ENCODE peak calls at places on chromosomes 2 and 18, in four cellular contexts. G is neural progenitor cell, J is SK-N-SH, S is GM23248. D is an unnamed sample.

GRCh38 chr2:191878576-191879298 is 31.8 kb upstream of the CAVIN2 start:
- DNase-seq in J (no peak), S (peak; percentile 81), G (no peak), D (no peak)

GRCh38 chr2:102142829-102143449 is 393 bp downstream of the IL1R1 start:
- DNase-seq in J (no peak), G (no peak), S (peak; percentile 70), D (no peak)

GRCh38 chr2:41932241-41933034 is 115.4 kb upstream of the PKDCC start:
- DNase-seq in S (peak; percentile 75), J (peak; percentile 90), G (no peak), D (no peak)

GRCh38 chr2:216023055-216023648 is 9.8 kb upstream of the MREG start:
- DNase-seq in G (peak; percentile 55), S (peak; percentile 68), J (peak; percentile 72), D (peak; percentile 89)

GRCh38 chr2:111118455-111119003 is 2.2 kb upstream of the BCL2L11 start:
- DNase-seq in G (peak; percentile 63), S (no peak), J (no peak), D (peak; percentile 53)

GRCh38 chr2:170514140-170514539 is 201.0 kb upstream of the SP5 start:
- DNase-seq in G (no peak), J (no peak), S (no peak), D (no peak)

GRCh38 chr2:134917958-134918517 is 584 bp upstream of the CCNT2 start:
- DNase-seq in G (no peak), S (peak; percentile 96), J (no peak), D (no peak)

GRCh38 chr2:20447437-20448245 is 767 bp downstream of the RHOB start:
- DNase-seq in G (peak; percentile 67), J (peak; percentile 82), S (peak; percentile 77), D (peak; percentile 53)

GRCh38 chr2:141923657-141924056 is 207.2 kb downstream of the LRP1B start:
- DNase-seq in J (no peak), S (peak; percentile 66), G (no peak), D (no peak)
- TF ChIP-seq EZH2phosphoT487 in J (no peak), S (no peak), G (no peak), D (no peak)

GRCh38 chr18:48127546-48128105 is 197.2 kb upstream of the SMAD2 start:
- DNase-seq in J (no peak), G (no peak), S (no peak), D (no peak)
- TF ChIP-seq EZH2phosphoT487 in J (no peak), G (no peak), S (no peak), D (no peak)

DNA sequence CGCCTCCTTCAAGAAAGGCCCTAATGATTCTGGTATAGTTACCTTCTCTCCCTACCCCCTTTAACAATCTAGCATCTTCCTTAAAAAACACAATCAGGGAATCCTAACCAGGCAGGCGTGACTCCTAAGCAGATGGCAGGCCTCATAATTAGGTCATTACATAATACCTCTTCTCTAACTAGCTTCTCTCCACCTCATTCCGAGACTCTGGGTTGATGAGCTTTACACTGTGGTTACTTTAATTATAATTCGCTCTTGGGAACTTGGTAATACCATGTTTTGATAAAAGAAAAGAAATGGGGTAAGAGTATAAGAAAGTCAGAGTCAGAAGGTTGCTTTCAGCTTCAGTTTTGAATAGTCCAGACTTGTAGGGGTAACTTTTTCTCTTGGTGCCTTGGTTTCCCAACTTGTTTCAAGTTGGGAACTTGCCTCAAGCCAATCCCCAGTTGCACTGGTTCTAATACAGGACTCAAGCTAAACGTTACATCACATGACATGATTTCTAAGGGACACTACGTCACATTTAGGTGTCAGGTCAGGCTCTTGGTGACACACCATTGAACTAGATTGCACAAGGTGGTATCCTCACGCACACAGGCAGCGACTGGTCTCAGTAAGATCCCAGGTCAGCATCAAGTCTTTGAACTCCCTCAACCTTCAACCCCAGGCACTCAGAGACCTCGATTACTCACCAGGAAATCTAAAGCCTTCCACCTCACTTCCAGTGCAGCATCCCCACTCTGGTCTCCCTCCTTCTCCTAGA is 59.2 kb downstream of the AAK1 start:
- DNase-seq in G (no peak), S (no peak), J (no peak), D (no peak)
- TF ChIP-seq EZH2phosphoT487 in G (no peak), S (no peak), J (no peak), D (no peak)

GRCh38 chr18:28689591-28689990 is 512.7 kb upstream of the CDH2 start:
- DNase-seq in S (no peak), G (no peak), J (no peak), D (no peak)

GRCh38 chr18:28690100-28690499 is 513.2 kb upstream of the CDH2 start:
- DNase-seq in G (no peak), S (no peak), J (no peak), D (no peak)

GRCh38 chr18:28682912-28683311 is 506.0 kb upstream of the CDH2 start:
- DNase-seq in G (no peak), S (no peak), J (no peak), D (no peak)

DNA sequence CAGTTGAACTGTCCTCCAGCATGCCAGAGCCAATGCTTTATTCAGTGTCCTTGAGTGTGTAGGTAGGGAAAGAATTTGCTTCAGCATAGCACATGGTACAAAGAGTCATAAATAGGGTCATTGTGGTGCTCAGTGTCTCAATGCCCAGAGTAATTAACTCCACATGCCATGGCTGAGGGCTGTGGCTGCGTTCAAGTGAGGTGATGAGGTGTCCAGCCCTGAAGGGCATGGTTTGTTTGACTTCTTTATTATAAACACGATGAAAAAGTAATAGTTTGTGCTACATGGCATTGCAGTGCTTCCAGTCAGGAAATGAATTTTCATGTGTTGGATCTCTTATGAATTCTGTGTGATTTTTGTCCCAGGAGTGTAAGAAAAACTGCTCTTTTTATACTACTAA is 507.8 kb upstream of the CDH2 start:
- DNase-seq in G (no peak), S (peak; percentile 75), J (no peak), D (no peak)
- TF ChIP-seq EZH2phosphoT487 in G (no peak), S (no peak), J (no peak), D (no peak)

GRCh38 chr2:190277234-190278112 is 42.2 kb downstream of the HIBCH start:
- DNase-seq in G (peak; percentile 61), J (peak; percentile 6), S (peak; percentile 71), D (peak; percentile 68)
- TF ChIP-seq EZH2phosphoT487 in G (no peak), J (no peak), S (no peak), D (no peak)

GRCh38 chr2:147789287-147789686 is 55.5 kb upstream of the ACVR2A start:
- DNase-seq in S (peak; percentile 13), G (no peak), J (no peak), D (no peak)

GRCh38 chr2:147792966-147793617 is 51.7 kb upstream of the ACVR2A start:
- DNase-seq in J (no peak), G (peak; percentile 3), S (peak; percentile 34), D (no peak)

GRCh38 chr2:147790580-147790979 is 54.2 kb upstream of the ACVR2A start:
- DNase-seq in G (no peak), S (no peak), J (no peak), D (no peak)

GRCh38 chr2:147789720-147790119 is 55.1 kb upstream of the ACVR2A start:
- DNase-seq in S (peak; percentile 74), J (no peak), G (no peak), D (no peak)
- TF ChIP-seq EZH2phosphoT487 in S (peak; percentile 66), J (no peak), G (no peak), D (no peak)

GRCh38 chr2:2039826-2040225 is 291.2 kb downstream of the MYT1L start:
- DNase-seq in G (no peak), J (no peak), S (no peak), D (no peak)
- TF ChIP-seq EZH2phosphoT487 in G (no peak), J (no peak), S (no peak), D (no peak)

GRCh38 chr2:173109253-173110188 is 33.9 kb downstream of the MAP3K20 start:
- DNase-seq in J (no peak), S (peak; percentile 76), G (no peak), D (no peak)
- TF ChIP-seq EZH2phosphoT487 in J (no peak), S (peak; percentile 90), G (no peak), D (no peak)

GRCh38 chr2:201344663-201345366 is 12.3 kb downstream of the FLACC1 start:
- DNase-seq in J (no peak), G (peak; percentile 25), S (no peak), D (peak; percentile 63)
- TF ChIP-seq EZH2phosphoT487 in J (no peak), G (no peak), S (no peak), D (no peak)

DNA sequence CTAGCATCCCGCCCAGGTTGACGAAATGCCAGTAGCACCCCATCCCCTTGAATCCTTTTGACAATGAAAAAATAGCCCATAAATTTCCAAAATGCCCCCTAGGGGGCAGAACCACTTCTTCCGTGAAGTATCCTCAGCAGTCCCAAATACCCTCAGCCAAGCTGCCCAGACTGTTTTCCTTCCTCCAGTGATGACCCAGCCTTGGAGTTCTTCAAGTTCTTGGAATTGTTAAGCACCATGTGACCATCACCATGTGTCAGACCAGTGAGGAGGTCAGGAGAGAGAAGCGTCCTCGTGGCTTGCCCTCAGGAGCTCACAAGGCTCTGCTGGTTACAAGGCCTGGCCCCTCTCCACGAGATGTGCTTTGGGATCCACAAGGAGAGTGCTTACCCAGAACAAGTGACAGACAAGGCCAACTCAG is 1.4 kb upstream of the SLC23A3 start:
- DNase-seq in S (peak; percentile 89), G (peak; percentile 62), J (peak; percentile 73), D (peak; percentile 88)
- TF ChIP-seq EZH2phosphoT487 in S (no peak), G (no peak), J (no peak), D (no peak)

D was measured in GM23338.